ENCODE peak calls at places on chromosome 2, in nine cellular contexts. P is NB4; A is MG63; R is body of pancreas; J is sigmoid colon; O is A549; V is prostate gland; H is CD8-positive, alpha-beta memory T cell; F is heart left ventricle. Z is an unnamed sample.
A peak's percentile ranks its signal among the peaks of the same experiment; 100 is the strongest.

GRCh38 chr2:51953931-51954330 is 922.0 kb upstream of the NRXN1 start:
- DNase-seq in P (no peak), V (no peak), F (no peak), J (no peak), A (no peak), O (no peak), H (no peak), R (no peak), Z (no peak)

GRCh38 chr2:19785432-19785831 is 116.4 kb downstream of the TTC32 start:
- DNase-seq in P (no peak), O (no peak), V (no peak), F (no peak), J (no peak), R (no peak), A (no peak), H (no peak), Z (no peak)

GRCh38 chr2:28658369-28658768 is 93.3 kb upstream of the PPP1CB start:
- DNase-seq in A (peak; percentile 50), J (peak; percentile 49), R (no peak), F (no peak), O (no peak), P (no peak), H (no peak), V (no peak), Z (no peak)

GRCh38 chr2:98519156-98519555 is 74.5 kb downstream of the INPP4A start:
- DNase-seq in J (peak; percentile 25), A (no peak), R (no peak), O (no peak), P (no peak), V (no peak), H (no peak), F (no peak), Z (no peak)

GRCh38 chr2:73841912-73842738 is 13.4 kb downstream of the STAMBP start:
- DNase-seq in V (no peak), F (no peak), R (peak; percentile 31), O (no peak), P (no peak), A (no peak), H (no peak), J (no peak), Z (no peak)

GRCh38 chr2:9905413-9905812 is 46.1 kb upstream of the GRHL1 start:
- DNase-seq in F (no peak), P (no peak), H (no peak), J (no peak), V (no peak), A (no peak), O (no peak), R (no peak), Z (no peak)

GRCh38 chr2:132037527-132038178 is 124.1 kb downstream of the ANKRD30BL start:
- DNase-seq in P (no peak), R (peak; percentile 67), O (no peak), F (peak; percentile 57), A (peak; percentile 3), J (peak; percentile 58), V (no peak), H (no peak), Z (no peak)

GRCh38 chr2:231920366-231920765 is 5.8 kb downstream of the NPPC start:
- DNase-seq in O (no peak), V (no peak), R (no peak), J (no peak), A (no peak), F (peak; percentile 10), H (no peak), P (no peak), Z (no peak)

GRCh38 chr2:240192661-240193060 is 52.2 kb upstream of the OTOS start:
- DNase-seq in P (no peak), O (no peak), F (no peak), R (no peak), A (no peak), V (no peak), J (no peak), H (no peak), Z (peak; percentile 25)

GRCh38 chr2:21135585-21135984 is 11.8 kb downstream of the TDRD15 start:
- DNase-seq in H (no peak), P (no peak), A (no peak), F (no peak), R (no peak), O (no peak), V (no peak), J (no peak), Z (no peak)

GRCh38 chr2:55712477-55713060 is 18.9 kb upstream of the PNPT1 start:
- DNase-seq in J (no peak), P (no peak), A (no peak), H (no peak), R (no peak), O (no peak), V (no peak), F (no peak), Z (no peak)

GRCh38 chr2:32095671-32096070 is 32.3 kb downstream of the SPAST start:
- DNase-seq in R (no peak), O (no peak), V (no peak), F (no peak), J (no peak), H (no peak), P (no peak), A (no peak), Z (no peak)

DNA sequence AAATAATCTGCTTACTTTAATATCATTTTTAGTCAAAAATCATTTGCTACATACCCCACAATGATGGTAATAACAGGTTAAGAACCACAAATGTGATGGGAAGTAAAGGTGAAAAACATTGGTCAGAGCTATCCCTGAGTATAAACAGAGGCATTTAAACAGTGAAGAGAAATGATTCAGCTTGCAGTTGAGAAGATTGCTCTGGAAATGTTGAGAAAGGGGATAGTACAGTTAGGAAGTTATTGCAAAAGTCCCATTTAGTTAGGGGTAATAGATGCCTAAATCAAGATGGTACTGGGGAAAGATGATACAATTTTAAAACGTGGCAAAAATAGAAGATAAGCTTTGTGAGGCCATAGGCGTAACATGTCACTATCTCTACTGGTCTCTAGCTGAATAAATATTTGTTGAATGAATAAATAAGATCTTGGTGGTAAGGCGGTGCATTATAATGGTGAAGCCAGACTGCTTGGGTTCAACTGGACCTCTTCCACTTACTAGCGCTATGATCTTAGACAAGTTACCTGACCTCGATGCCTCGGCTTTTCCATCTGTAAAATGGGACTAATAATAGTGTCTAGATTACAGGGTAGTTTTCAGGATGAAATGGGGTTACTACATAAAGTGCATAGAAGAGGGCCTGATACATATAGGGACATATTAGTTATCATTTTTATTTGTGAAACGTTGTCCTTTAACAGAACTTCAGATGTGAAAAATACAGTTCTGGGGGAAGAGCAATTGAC is 2.0 kb upstream of the BZW1 start:
- DNase-seq in H (no peak), R (no peak), A (no peak), J (no peak), O (no peak), F (no peak), P (no peak), V (no peak), Z (no peak)
- H3K4me3 ChIP-seq in H (no peak overlapping the region), R (no peak overlapping the region), A (no peak overlapping the region), J (no peak overlapping the region), O (no peak overlapping the region), F (no peak overlapping the region), P (no peak overlapping the region), V (no peak overlapping the region), Z (no peak overlapping the region)

GRCh38 chr2:219490186-219490585 is 8.5 kb upstream of the GMPPA start:
- DNase-seq in H (no peak), A (no peak), P (no peak), J (no peak), V (no peak), F (no peak), O (no peak), R (no peak), Z (no peak)
- H3K4me3 ChIP-seq in H (no peak overlapping the region), A (no peak overlapping the region), P (no peak overlapping the region), J (no peak overlapping the region), V (no peak overlapping the region), F (no peak overlapping the region), O (no peak overlapping the region), R (no peak overlapping the region), Z (no peak overlapping the region)

GRCh38 chr2:203756161-203756560 is 49.7 kb downstream of the CD28 start:
- DNase-seq in P (no peak), F (no peak), R (no peak), V (no peak), J (no peak), A (no peak), H (no peak), O (no peak), Z (no peak)

GRCh38 chr2:203763425-203764272 is 57.2 kb downstream of the CD28 start:
- DNase-seq in R (no peak), H (peak; percentile 26), V (no peak), F (no peak), A (no peak), P (no peak), J (no peak), O (no peak), Z (no peak)

GRCh38 chr2:203758841-203759691 is 52.6 kb downstream of the CD28 start:
- DNase-seq in H (no peak), V (no peak), A (peak; percentile 63), O (no peak), J (no peak), R (no peak), F (no peak), P (peak; percentile 14), Z (no peak)

DNA sequence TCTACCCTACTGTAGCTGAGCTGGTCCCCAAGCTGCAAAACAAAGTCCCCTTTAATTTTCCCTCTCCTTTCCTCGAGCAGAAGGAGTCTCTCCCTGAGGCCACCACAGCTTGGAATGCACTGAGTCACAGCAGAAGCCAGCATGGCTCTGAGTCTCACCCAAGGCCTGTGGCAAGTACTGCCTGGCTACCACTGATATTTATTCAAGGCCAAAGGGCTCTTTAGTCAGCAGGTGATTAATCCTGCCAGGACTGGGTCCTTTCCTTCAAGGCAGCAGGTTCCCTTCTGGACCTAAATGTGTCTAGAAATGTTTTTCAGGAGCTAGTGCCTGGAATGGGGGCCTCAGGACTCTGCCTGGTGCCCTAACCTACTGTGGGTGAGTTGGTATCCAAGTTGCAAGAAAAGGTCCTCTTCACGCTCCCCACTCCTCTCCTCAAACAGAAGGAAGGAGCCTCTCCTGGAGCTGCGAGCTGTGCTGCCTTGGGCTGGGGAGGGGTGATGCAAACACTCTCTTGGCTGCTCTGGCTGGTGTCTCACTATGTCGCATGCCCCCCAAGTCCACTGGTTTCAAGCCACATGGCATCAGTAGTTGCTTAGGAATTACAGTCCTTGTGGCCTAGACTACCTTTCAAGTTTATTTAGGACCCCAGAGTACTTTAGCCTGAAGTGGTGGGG is 53.4 kb downstream of the CD28 start:
- DNase-seq in R (no peak), H (no peak), F (no peak), P (no peak), A (peak; percentile 87), O (no peak), J (no peak), V (no peak), Z (no peak)
- H3K4me3 ChIP-seq in R (no peak overlapping the region), H (no peak overlapping the region), F (no peak overlapping the region), P (no peak overlapping the region), A (no peak overlapping the region), O (no peak overlapping the region), J (no peak overlapping the region), V (no peak overlapping the region), Z (no peak overlapping the region)

DNA sequence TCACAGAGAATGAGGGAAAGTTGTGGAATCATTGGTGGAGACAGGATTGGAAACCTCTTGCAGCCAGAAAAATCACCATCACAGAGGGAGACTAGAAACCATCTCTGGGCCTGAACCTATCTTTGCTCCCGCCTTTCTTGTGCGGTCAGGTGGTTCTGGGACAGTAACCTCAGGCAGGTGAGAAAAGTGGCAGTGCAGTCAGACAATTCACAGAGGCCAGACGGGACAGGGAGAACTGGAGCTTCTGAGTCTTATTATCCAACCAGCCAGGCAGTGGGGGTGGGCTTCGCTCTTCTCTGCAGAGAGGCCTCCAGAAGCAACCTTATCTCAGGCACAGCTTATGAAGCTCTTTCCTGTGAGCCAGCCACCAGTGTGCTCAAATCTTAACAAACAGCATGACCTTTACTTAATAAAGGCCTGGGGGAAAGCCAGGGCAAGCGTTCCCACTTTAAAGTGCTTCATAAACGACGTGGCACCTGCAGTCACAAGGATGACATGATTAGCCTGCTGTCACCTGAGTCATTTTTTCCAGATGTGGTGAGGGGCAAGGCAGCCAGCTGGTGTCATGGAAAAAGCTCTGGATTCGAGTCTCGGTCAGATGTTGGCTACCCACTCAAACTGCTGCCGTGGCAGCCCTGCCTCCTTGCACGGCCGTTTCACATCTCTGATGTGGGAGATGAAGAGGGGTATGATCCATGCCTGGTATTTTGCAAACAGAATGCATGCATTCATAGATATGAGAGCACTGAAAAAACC is 109.7 kb downstream of the B3GNT2 start:
- DNase-seq in A (no peak), R (no peak), H (peak; percentile 15), F (no peak), V (no peak), O (no peak), P (peak; percentile 49), J (no peak), Z (no peak)
- H3K4me3 ChIP-seq in A (no peak overlapping the region), R (no peak overlapping the region), H (peak overlapping the region; percentile 9), F (no peak overlapping the region), V (no peak overlapping the region), O (no peak overlapping the region), P (no peak overlapping the region), J (no peak overlapping the region), Z (no peak overlapping the region)

Z was measured in tibial artery.